ENCODE peak calls at places on chromosomes 7 and 10, in eight cellular contexts. N is AG08396; D is effector memory CD8-positive, alpha-beta T cell; J is ureter; P is astrocyte of the cerebellum; A is substantia nigra; V is NCI-H2171 treated with DMSO at 0.1 percent for 48 hours; L is GM19239. S is an unnamed sample.

GRCh38 chr10:110226926-110227641 is 19.7 kb downstream of the MXI1 start:
- DNase-seq in N (peak), D (peak), J (peak), P (no peak), A (peak), V (no peak), L (no peak), S (peak)

GRCh38 chr7:148327379-148327778 is 263.2 kb upstream of the C7orf33 start:
- DNase-seq in N (no peak), D (no peak), J (no peak), P (no peak), A (no peak), V (no peak), L (no peak), S (no peak)

GRCh38 chr10:13351340-13351915 is 3.3 kb upstream of the SEPHS1 start:
- DNase-seq in N (no peak), D (peak), J (no peak), P (no peak), A (no peak), V (no peak), L (no peak), S (no peak)

GRCh38 chr7:40623863-40624262 is 489.1 kb downstream of the SUGCT start:
- DNase-seq in N (no peak), D (no peak), J (no peak), P (no peak), A (no peak), V (no peak), L (no peak), S (no peak)

GRCh38 chr7:31948041-31948440 is 122.2 kb downstream of the PDE1C start:
- DNase-seq in N (peak), D (no peak), J (no peak), P (peak), A (no peak), V (no peak), L (no peak), S (no peak)

GRCh38 chr7:55570218-55570873 is 2.0 kb downstream of the VOPP1 start:
- DNase-seq in N (no peak), D (no peak), J (no peak), P (no peak), A (no peak), V (no peak), L (no peak), S (no peak)

GRCh38 chr7:153524070-153524601 is 528.1 kb upstream of the DPP6 start:
- DNase-seq in N (no peak), D (no peak), J (no peak), P (no peak), A (peak), V (no peak), L (no peak), S (no peak)

GRCh38 chr10:34687434-34688205 is 127.5 kb downstream of the PARD3 start:
- DNase-seq in N (no peak), D (no peak), J (no peak), P (no peak), A (no peak), V (no peak), L (no peak), S (no peak)

GRCh38 chr10:58508316-58508715 is 4.4 kb upstream of the BICC1 start:
- DNase-seq in N (peak), D (no peak), J (no peak), P (no peak), A (no peak), V (no peak), L (no peak), S (no peak)

GRCh38 chr7:155299539-155300202 is 2.0 kb downstream of the INSIG1 start:
- DNase-seq in N (peak), D (no peak), J (no peak), P (no peak), A (peak), V (no peak), L (no peak), S (no peak)

GRCh38 chr7:108367314-108367713 is 88.9 kb downstream of the NRCAM start:
- DNase-seq in N (no peak), D (no peak), J (no peak), P (no peak), A (no peak), V (no peak), L (no peak), S (no peak)

GRCh38 chr7:11830004-11830403 is 2.0 kb downstream of the THSD7A start:
- DNase-seq in N (no peak), D (no peak), J (no peak), P (no peak), A (no peak), V (no peak), L (no peak), S (no peak)

GRCh38 chr10:78407009-78407711 is 373.5 kb downstream of the RPS24 start:
- DNase-seq in N (peak), D (peak), J (peak), P (peak), A (peak), V (peak), L (peak), S (peak)

S was measured in GM12891.